ENCODE peak calls at places on chromosomes 11 and 22, in four cellular contexts. A, B, U and H are unnamed samples.

GRCh38 chr11:16364250-16364649 is 7.9 kb upstream of the SOX6 start:
- DNase-seq in A (no peak), B (no peak), U (no peak), H (no peak)

GRCh38 chr22:38452373-38453064 is 2.5 kb downstream of the KCNJ4 start:
- DNase-seq in U (no peak), A (no peak), B (no peak), H (no peak)

GRCh38 chr22:36236338-36237319 is 2.7 kb downstream of the APOL2 start:
- DNase-seq in U (no peak), A (peak; percentile 7), B (no peak), H (no peak)

GRCh38 chr11:15985127-15985862 is 371.1 kb downstream of the SOX6 start:
- DNase-seq in B (no peak), A (no peak), U (no peak), H (no peak)

GRCh38 chr22:27875951-27876350 is 43.1 kb downstream of the PITPNB start:
- DNase-seq in A (no peak), B (no peak), U (no peak), H (no peak)

GRCh38 chr22:47434336-47435203 is 672.1 kb downstream of the TBC1D22A start:
- DNase-seq in A (no peak), U (no peak), B (no peak), H (no peak)

GRCh38 chr11:122293298-122294023 is 177.4 kb upstream of the BLID start:
- DNase-seq in B (peak; percentile 1), U (peak; percentile 27), A (no peak), H (peak; percentile 14)

GRCh38 chr22:46829140-46829891 is 66.9 kb downstream of the TBC1D22A start:
- DNase-seq in B (peak; percentile 89), A (peak; percentile 64), U (peak; percentile 78), H (peak; percentile 85)

GRCh38 chr11:45355706-45356041 is 69.5 kb upstream of the SYT13 start:
- DNase-seq in B (no peak), U (no peak), A (no peak), H (no peak)

GRCh38 chr11:64789331-64790204 is 11.2 kb upstream of the SF1 start:
- DNase-seq in B (no peak), A (no peak), U (no peak), H (no peak)

GRCh38 chr22:45317551-45318167 is 7.9 kb downstream of the FAM118A start:
- DNase-seq in U (peak; percentile 32), B (no peak), A (peak; percentile 94), H (peak; percentile 39)

GRCh38 chr11:464316-464715 is 14.2 kb downstream of the PTDSS2 start:
- DNase-seq in U (no peak), A (no peak), B (no peak), H (no peak)

GRCh38 chr11:1480191-1480554 is 6.4 kb downstream of the MOB2 start:
- DNase-seq in B (no peak), U (no peak), A (no peak), H (no peak)

GRCh38 chr11:28799316-28799715 is 691.1 kb downstream of the METTL15 start:
- DNase-seq in U (no peak), A (peak; percentile 42), B (no peak), H (peak; percentile 58)

GRCh38 chr11:34274712-34275398 is 83.0 kb downstream of the ABTB2 start:
- DNase-seq in A (peak; percentile 30), B (peak; percentile 39), U (peak; percentile 85), H (peak; percentile 98)

GRCh38 chr22:49368221-49368975 is 459.3 kb downstream of the BRD1 start:
- DNase-seq in B (no peak), U (no peak), A (no peak), H (no peak)

GRCh38 chr22:18070556-18071306 is 7.1 kb upstream of the PEX26 start:
- DNase-seq in U (no peak), B (no peak), A (no peak), H (no peak)

GRCh38 chr11:457071-457760 is 7.1 kb downstream of the PTDSS2 start:
- DNase-seq in B (no peak), U (no peak), A (no peak), H (no peak)

GRCh38 chr11:12088531-12088930 is 21.9 kb upstream of the MICAL2 start:
- DNase-seq in U (no peak), A (no peak), B (no peak), H (peak; percentile 86)

GRCh38 chr11:65446446-65447277 is 24.1 kb downstream of the NEAT1 start:
- DNase-seq in B (no peak), U (peak; percentile 59), A (peak; percentile 49), H (peak; percentile 41)

GRCh38 chr11:132125855-132126841 is 755.7 kb downstream of the NTM start:
- DNase-seq in A (peak; percentile 31), B (no peak), U (no peak), H (peak; percentile 38)